ENCODE peak calls at places on chromosomes 1 and 21, in seven cellular contexts. One of them, this sample, is unnamed.

GRCh38 chr1:200405273-200405672 is 4.6 kb downstream of the ZNF281 start:
- DNase-seq in adrenal gland: no peak
- DNase-seq in SJSA1: no peak
- DNase-seq in endothelial cell of umbilical vein: no peak
- DNase-seq in HCT116: no peak
- DNase-seq in CD8-positive, alpha-beta T cell: no peak
- DNase-seq in prostate gland: no peak
- DNase-seq in this sample: peak; percentile 86

GRCh38 chr1:243343970-243344749 is 88.3 kb downstream of the SDCCAG8 start:
- DNase-seq in adrenal gland: no peak
- DNase-seq in SJSA1: no peak
- DNase-seq in endothelial cell of umbilical vein: peak; percentile 51
- DNase-seq in HCT116: peak; percentile 8
- DNase-seq in CD8-positive, alpha-beta T cell: no peak
- DNase-seq in prostate gland: no peak
- DNase-seq in this sample: peak; percentile 32

GRCh38 chr1:100350787-100351094 is 1.6 kb upstream of the CDC14A start:
- DNase-seq in adrenal gland: no peak
- DNase-seq in SJSA1: no peak
- DNase-seq in endothelial cell of umbilical vein: no peak
- DNase-seq in HCT116: no peak
- DNase-seq in CD8-positive, alpha-beta T cell: no peak
- DNase-seq in prostate gland: no peak
- DNase-seq in this sample: peak; percentile 10

GRCh38 chr1:46133946-46134345 is 1.5 kb upstream of the PIK3R3 start:
- DNase-seq in adrenal gland: no peak
- DNase-seq in SJSA1: no peak
- DNase-seq in endothelial cell of umbilical vein: peak; percentile 48
- DNase-seq in HCT116: no peak
- DNase-seq in CD8-positive, alpha-beta T cell: no peak
- DNase-seq in prostate gland: no peak
- DNase-seq in this sample: no peak

GRCh38 chr1:220484135-220484534 is 43.8 kb upstream of the MARK1 start:
- DNase-seq in adrenal gland: no peak
- DNase-seq in SJSA1: no peak
- DNase-seq in endothelial cell of umbilical vein: no peak
- DNase-seq in HCT116: no peak
- DNase-seq in CD8-positive, alpha-beta T cell: no peak
- DNase-seq in prostate gland: no peak
- DNase-seq in this sample: no peak

GRCh38 chr1:165645654-165646366 is 14.8 kb downstream of the MGST3 start:
- DNase-seq in adrenal gland: no peak
- DNase-seq in SJSA1: no peak
- DNase-seq in endothelial cell of umbilical vein: no peak
- DNase-seq in HCT116: peak; percentile 16
- DNase-seq in CD8-positive, alpha-beta T cell: peak; percentile 14
- DNase-seq in prostate gland: no peak
- DNase-seq in this sample: peak; percentile 25

GRCh38 chr1:179079113-179079761 is 2.6 kb upstream of the TOR3A start:
- DNase-seq in adrenal gland: peak; percentile 83
- DNase-seq in SJSA1: peak; percentile 61
- DNase-seq in endothelial cell of umbilical vein: peak; percentile 69
- DNase-seq in HCT116: peak; percentile 56
- DNase-seq in CD8-positive, alpha-beta T cell: peak; percentile 15
- DNase-seq in prostate gland: peak; percentile 62
- DNase-seq in this sample: peak; percentile 68

GRCh38 chr1:40316595-40317393 is at the start of gene COL9A2:
- DNase-seq in adrenal gland: peak; percentile 49
- DNase-seq in SJSA1: no peak
- DNase-seq in endothelial cell of umbilical vein: peak; percentile 15
- DNase-seq in HCT116: no peak
- DNase-seq in CD8-positive, alpha-beta T cell: peak; percentile 49
- DNase-seq in prostate gland: no peak
- DNase-seq in this sample: no peak

GRCh38 chr1:34914958-34915357 is 14.5 kb downstream of the DLGAP3 start:
- DNase-seq in adrenal gland: no peak
- DNase-seq in SJSA1: peak; percentile 22
- DNase-seq in endothelial cell of umbilical vein: no peak
- DNase-seq in HCT116: no peak
- DNase-seq in CD8-positive, alpha-beta T cell: no peak
- DNase-seq in prostate gland: no peak
- DNase-seq in this sample: no peak

GRCh38 chr1:204514841-204515240 is 1.4 kb upstream of the MDM4 start:
- DNase-seq in adrenal gland: no peak
- DNase-seq in SJSA1: no peak
- DNase-seq in endothelial cell of umbilical vein: no peak
- DNase-seq in HCT116: no peak
- DNase-seq in CD8-positive, alpha-beta T cell: no peak
- DNase-seq in prostate gland: no peak
- DNase-seq in this sample: no peak

GRCh38 chr1:184892116-184892515 is 82.2 kb downstream of the NIBAN1 start:
- DNase-seq in adrenal gland: no peak
- DNase-seq in SJSA1: no peak
- DNase-seq in endothelial cell of umbilical vein: no peak
- DNase-seq in HCT116: no peak
- DNase-seq in CD8-positive, alpha-beta T cell: no peak
- DNase-seq in prostate gland: no peak
- DNase-seq in this sample: no peak

GRCh38 chr1:46039571-46040052 is 92.8 kb downstream of the PIK3R3 start:
- DNase-seq in adrenal gland: peak; percentile 80
- DNase-seq in SJSA1: no peak
- DNase-seq in endothelial cell of umbilical vein: peak; percentile 83
- DNase-seq in HCT116: no peak
- DNase-seq in CD8-positive, alpha-beta T cell: no peak
- DNase-seq in prostate gland: peak; percentile 70
- DNase-seq in this sample: peak; percentile 57

GRCh38 chr21:28856588-28857250 is 136.0 kb downstream of the LTN1 start:
- DNase-seq in adrenal gland: no peak
- DNase-seq in SJSA1: no peak
- DNase-seq in endothelial cell of umbilical vein: no peak
- DNase-seq in HCT116: no peak
- DNase-seq in CD8-positive, alpha-beta T cell: no peak
- DNase-seq in prostate gland: no peak
- DNase-seq in this sample: no peak

GRCh38 chr1:234683856-234684632 is 74.1 kb upstream of the IRF2BP2 start:
- DNase-seq in adrenal gland: peak; percentile 94
- DNase-seq in SJSA1: no peak
- DNase-seq in endothelial cell of umbilical vein: peak; percentile 15
- DNase-seq in HCT116: peak; percentile 19
- DNase-seq in CD8-positive, alpha-beta T cell: no peak
- DNase-seq in prostate gland: peak; percentile 57
- DNase-seq in this sample: peak; percentile 65

GRCh38 chr1:164792410-164793004 is 233.5 kb downstream of the PBX1 start:
- DNase-seq in adrenal gland: no peak
- DNase-seq in SJSA1: no peak
- DNase-seq in endothelial cell of umbilical vein: no peak
- DNase-seq in HCT116: no peak
- DNase-seq in CD8-positive, alpha-beta T cell: no peak
- DNase-seq in prostate gland: no peak
- DNase-seq in this sample: no peak

GRCh38 chr1:45246760-45247159 is 40.4 kb upstream of the ZSWIM5 start:
- DNase-seq in adrenal gland: no peak
- DNase-seq in SJSA1: no peak
- DNase-seq in endothelial cell of umbilical vein: peak; percentile 97
- DNase-seq in HCT116: no peak
- DNase-seq in CD8-positive, alpha-beta T cell: no peak
- DNase-seq in prostate gland: peak; percentile 5
- DNase-seq in this sample: peak; percentile 84

GRCh38 chr1:110433803-110434202 is 17.1 kb upstream of the PROK1 start:
- DNase-seq in adrenal gland: peak; percentile 89
- DNase-seq in SJSA1: no peak
- DNase-seq in endothelial cell of umbilical vein: no peak
- DNase-seq in HCT116: peak; percentile 51
- DNase-seq in CD8-positive, alpha-beta T cell: no peak
- DNase-seq in prostate gland: no peak
- DNase-seq in this sample: peak; percentile 28

DNA sequence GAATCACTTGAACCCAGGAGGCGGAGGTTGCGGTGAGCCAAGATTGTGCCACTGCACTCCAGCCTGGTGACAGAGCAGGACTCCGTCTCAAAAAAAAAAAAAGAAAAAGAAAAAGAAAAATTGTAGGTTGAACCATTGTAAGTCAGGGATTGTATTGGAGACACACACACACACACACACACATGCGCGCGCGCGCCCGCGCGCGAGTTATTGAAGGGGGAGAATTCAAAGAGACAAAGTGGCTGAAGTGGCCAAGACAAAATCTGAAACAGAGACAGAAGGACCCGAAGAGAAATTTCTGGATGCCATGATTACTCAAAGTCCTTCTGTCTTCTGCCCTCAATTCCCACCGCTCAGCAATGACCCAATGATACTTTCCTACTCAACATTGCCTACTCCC is 3.7 kb upstream of the KLHDC9 start:
- DNase-seq in adrenal gland: no peak
- DNase-seq in SJSA1: no peak
- DNase-seq in endothelial cell of umbilical vein: no peak
- DNase-seq in HCT116: no peak
- DNase-seq in CD8-positive, alpha-beta T cell: no peak
- DNase-seq in prostate gland: no peak
- DNase-seq in this sample: no peak
- H3K4me1 ChIP-seq in adrenal gland: peaks cover 6% of the 10 kb centered on the region
- H3K4me1 ChIP-seq in SJSA1: peaks cover 15% of the 10 kb centered on the region
- H3K4me1 ChIP-seq in endothelial cell of umbilical vein: peaks cover 8% of the 10 kb centered on the region
- H3K4me1 ChIP-seq in HCT116: peaks cover 53% of the 10 kb centered on the region
- H3K4me1 ChIP-seq in CD8-positive, alpha-beta T cell: peaks cover 32% of the 10 kb centered on the region
- H3K4me1 ChIP-seq in prostate gland: no peaks in the 10 kb centered on the region
- H3K4me1 ChIP-seq in this sample: peaks cover 11% of the 10 kb centered on the region

GRCh38 chr1:185960377-185961151 is 226.4 kb downstream of the HMCN1 start:
- DNase-seq in adrenal gland: peak; percentile 63
- DNase-seq in SJSA1: no peak
- DNase-seq in endothelial cell of umbilical vein: peak; percentile 18
- DNase-seq in HCT116: no peak
- DNase-seq in CD8-positive, alpha-beta T cell: no peak
- DNase-seq in prostate gland: no peak
- DNase-seq in this sample: peak; percentile 35
- H3K27me3 ChIP-seq in adrenal gland: no peaks in the 10 kb centered on the region
- H3K27me3 ChIP-seq in SJSA1: no peaks in the 10 kb centered on the region
- H3K27me3 ChIP-seq in endothelial cell of umbilical vein: no peaks in the 10 kb centered on the region
- H3K27me3 ChIP-seq in HCT116: no peaks in the 10 kb centered on the region
- H3K27me3 ChIP-seq in CD8-positive, alpha-beta T cell: no peaks in the 10 kb centered on the region
- H3K27me3 ChIP-seq in prostate gland: no peaks in the 10 kb centered on the region
- H3K27me3 ChIP-seq in this sample: no peaks in the 10 kb centered on the region

GRCh38 chr1:9889411-9889810 is 20.7 kb downstream of the CTNNBIP1 start:
- DNase-seq in adrenal gland: no peak
- DNase-seq in SJSA1: no peak
- DNase-seq in endothelial cell of umbilical vein: no peak
- DNase-seq in HCT116: no peak
- DNase-seq in CD8-positive, alpha-beta T cell: no peak
- DNase-seq in prostate gland: no peak
- DNase-seq in this sample: no peak

GRCh38 chr1:9892563-9893528 is 17.2 kb downstream of the CTNNBIP1 start:
- DNase-seq in adrenal gland: no peak
- DNase-seq in SJSA1: peak; percentile 68
- DNase-seq in endothelial cell of umbilical vein: peak; percentile 59
- DNase-seq in HCT116: peak; percentile 87
- DNase-seq in CD8-positive, alpha-beta T cell: no peak
- DNase-seq in prostate gland: peak; percentile 63
- DNase-seq in this sample: peak; percentile 69

GRCh38 chr1:9891207-9891606 is 18.9 kb downstream of the CTNNBIP1 start:
- DNase-seq in adrenal gland: no peak
- DNase-seq in SJSA1: no peak
- DNase-seq in endothelial cell of umbilical vein: peak; percentile 42
- DNase-seq in HCT116: no peak
- DNase-seq in CD8-positive, alpha-beta T cell: no peak
- DNase-seq in prostate gland: no peak
- DNase-seq in this sample: peak; percentile 60

GRCh38 chr1:9888886-9889285 is 21.2 kb downstream of the CTNNBIP1 start:
- DNase-seq in adrenal gland: no peak
- DNase-seq in SJSA1: no peak
- DNase-seq in endothelial cell of umbilical vein: no peak
- DNase-seq in HCT116: no peak
- DNase-seq in CD8-positive, alpha-beta T cell: no peak
- DNase-seq in prostate gland: no peak
- DNase-seq in this sample: no peak

GRCh38 chr1:9890224-9890731 is 19.8 kb downstream of the CTNNBIP1 start:
- DNase-seq in adrenal gland: peak; percentile 80
- DNase-seq in SJSA1: peak; percentile 80
- DNase-seq in endothelial cell of umbilical vein: peak; percentile 63
- DNase-seq in HCT116: peak; percentile 87
- DNase-seq in CD8-positive, alpha-beta T cell: no peak
- DNase-seq in prostate gland: peak; percentile 52
- DNase-seq in this sample: peak; percentile 83
- H3K4me1 ChIP-seq in adrenal gland: no peaks in the 10 kb centered on the region
- H3K4me1 ChIP-seq in SJSA1: peaks cover 44% of the 10 kb centered on the region
- H3K4me1 ChIP-seq in endothelial cell of umbilical vein: peaks cover 43% of the 10 kb centered on the region
- H3K4me1 ChIP-seq in HCT116: peaks cover 83% of the 10 kb centered on the region
- H3K4me1 ChIP-seq in CD8-positive, alpha-beta T cell: no peaks in the 10 kb centered on the region
- H3K4me1 ChIP-seq in prostate gland: peaks cover 18% of the 10 kb centered on the region
- H3K4me1 ChIP-seq in this sample: peaks cover 35% of the 10 kb centered on the region

DNA sequence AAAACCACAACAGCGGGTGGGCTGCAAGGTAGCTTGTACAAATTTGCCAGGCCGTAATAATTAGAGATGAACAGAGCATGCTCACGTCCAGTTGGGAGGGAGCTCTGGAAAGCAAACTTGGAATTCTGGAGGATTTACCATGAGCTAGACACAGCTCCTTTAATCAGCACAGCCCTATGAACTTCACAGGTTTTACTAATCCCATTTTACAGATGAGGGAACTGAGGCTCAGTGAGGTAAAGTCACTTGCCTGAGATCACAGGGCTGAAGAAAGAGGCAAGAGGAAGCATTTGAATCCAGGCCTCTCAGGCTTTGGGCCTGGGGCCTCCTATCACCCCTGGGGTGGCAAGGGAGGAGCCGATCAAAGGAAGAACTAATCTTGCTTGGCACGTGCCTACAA is 24.0 kb downstream of the PAX7 start:
- DNase-seq in adrenal gland: no peak
- DNase-seq in SJSA1: no peak
- DNase-seq in endothelial cell of umbilical vein: no peak
- DNase-seq in HCT116: no peak
- DNase-seq in CD8-positive, alpha-beta T cell: no peak
- DNase-seq in prostate gland: no peak
- DNase-seq in this sample: no peak
- H3K27me3 ChIP-seq in adrenal gland: peaks cover 42% of the 10 kb centered on the region
- H3K27me3 ChIP-seq in SJSA1: peaks cover 74% of the 10 kb centered on the region
- H3K27me3 ChIP-seq in endothelial cell of umbilical vein: peaks cover 22% of the 10 kb centered on the region
- H3K27me3 ChIP-seq in HCT116: peaks cover 5% of the 10 kb centered on the region
- H3K27me3 ChIP-seq in CD8-positive, alpha-beta T cell: no peaks in the 10 kb centered on the region
- H3K27me3 ChIP-seq in prostate gland: peaks cover 24% of the 10 kb centered on the region
- H3K27me3 ChIP-seq in this sample: no peaks in the 10 kb centered on the region

This sample was measured in fibroblast of lung.